ENCODE peak calls at places on chromosomes 6 and 20, in four cellular contexts. O is GM12878, W is A549, L is HepG2. G is an unnamed sample.

GRCh38 chr6:161915456-161915964 is 641.6 kb upstream of the AGPAT4 start:
- DNase-seq in O (no peak), W (no peak), L (no peak), G (no peak)

GRCh38 chr6:19934996-19935591 is 97.9 kb downstream of the ID4 start:
- DNase-seq in O (no peak), W (no peak), L (no peak), G (no peak)

GRCh38 chr6:14499804-14500203 is 382.2 kb downstream of the CD83 start:
- DNase-seq in O (no peak), W (no peak), L (no peak), G (no peak)

GRCh38 chr6:137764464-137764863 is 102.6 kb upstream of the TNFAIP3 start:
- DNase-seq in O (no peak), W (no peak), L (no peak), G (no peak)

GRCh38 chr20:38931984-38932383 is 5.8 kb downstream of the FAM83D start:
- DNase-seq in O (no peak), W (no peak), L (no peak), G (no peak)

GRCh38 chr6:134584809-134585528 is 267.1 kb upstream of the SGK1 start:
- DNase-seq in O (no peak), W (no peak), L (no peak), G (no peak)

GRCh38 chr6:70520575-70520974 is 46.2 kb upstream of the SDHAF4 start:
- DNase-seq in O (no peak), W (peak), L (peak), G (peak)

GRCh38 chr20:49595811-49596545 is 28.0 kb upstream of the PTGIS start:
- DNase-seq in O (no peak), W (no peak), L (no peak), G (no peak)

GRCh38 chr20:46699651-46700359 is 9.6 kb upstream of the SLC2A10 start:
- DNase-seq in O (no peak), W (no peak), L (peak), G (no peak)

GRCh38 chr20:703426-703825 is 27.8 kb upstream of the SCRT2 start:
- DNase-seq in O (no peak), W (no peak), L (no peak), G (no peak)

GRCh38 chr20:53597085-53597482 is 3.4 kb upstream of the ZNF217 start:
- DNase-seq in O (no peak), W (no peak), L (peak), G (no peak)

GRCh38 chr20:25457886-25458680 is 50.6 kb downstream of the GINS1 start:
- DNase-seq in O (no peak), W (no peak), L (no peak), G (no peak)

GRCh38 chr20:33281550-33282146 is 1.4 kb upstream of the BPIFB1 start:
- DNase-seq in O (no peak), W (no peak), L (no peak), G (no peak)

GRCh38 chr6:156407334-156407733 is 369.8 kb upstream of the ARID1B start:
- DNase-seq in O (no peak), W (no peak), L (no peak), G (no peak)

GRCh38 chr6:16619777-16620176 is 141.5 kb downstream of the ATXN1 start:
- DNase-seq in O (no peak), W (no peak), L (no peak), G (no peak)

GRCh38 chr6:56475736-56476457 is 166.8 kb downstream of the DST start:
- DNase-seq in O (no peak), W (no peak), L (peak), G (peak)

GRCh38 chr6:37550436-37550835 is 50.7 kb upstream of the CCDC167 start:
- DNase-seq in O (no peak), W (no peak), L (no peak), G (no peak)

GRCh38 chr6:48912503-48912902 is 550.5 kb downstream of the MMUT start:
- DNase-seq in O (no peak), W (no peak), L (no peak), G (no peak)

DNA sequence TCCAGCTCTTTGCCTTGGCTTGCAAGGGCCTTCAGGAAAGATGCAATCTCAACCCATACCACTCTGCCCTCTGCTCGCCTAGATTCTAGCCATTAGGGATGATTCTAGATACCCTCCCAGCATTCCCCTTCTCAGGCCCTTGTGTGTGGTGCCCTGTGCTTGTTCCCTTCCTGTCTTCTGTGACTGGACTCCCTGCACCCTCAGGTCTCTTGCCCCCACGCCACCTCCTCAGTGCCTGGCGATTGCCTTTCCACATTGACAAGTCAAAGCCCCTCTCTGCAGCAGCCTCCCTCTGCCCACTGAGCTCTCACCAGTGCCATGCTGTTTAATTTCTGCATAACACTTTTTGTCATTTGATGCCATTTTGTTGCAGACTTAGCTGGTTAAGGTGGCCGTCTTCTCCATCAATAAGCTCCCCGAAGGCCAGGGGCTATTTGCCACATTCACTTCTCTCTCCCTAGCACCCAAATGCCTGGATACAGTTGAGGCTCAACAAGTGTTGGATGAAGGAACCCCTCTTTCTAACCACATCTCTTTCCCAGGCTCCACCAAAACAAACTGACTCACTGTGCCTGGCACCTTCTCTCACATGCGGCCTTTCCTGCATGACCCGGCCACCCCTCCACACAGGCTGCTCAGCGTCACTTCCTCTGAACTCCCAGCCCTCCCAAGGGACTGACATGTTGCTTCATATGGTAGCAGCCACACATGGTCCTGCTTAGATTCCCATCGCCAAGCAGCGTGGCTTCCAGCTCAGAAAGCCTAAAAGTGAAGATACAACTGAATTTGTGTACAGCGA is 4.6 kb upstream of the TXNDC5 start:
- DNase-seq in O (no peak), W (no peak), L (no peak), G (no peak)
- TF ChIP-seq PBX3 in O (no peak), W (no peak), L (no peak), G (no peak)

GRCh38 chr6:128350416-128351254 is 169.8 kb downstream of the PTPRK start:
- DNase-seq in O (no peak), W (peak), L (peak), G (no peak)
- TF ChIP-seq PBX3 in O (no peak), W (no peak), L (no peak), G (peak)

GRCh38 chr20:17944854-17945474 is 23.6 kb downstream of the SNX5 start:
- DNase-seq in O (no peak), W (no peak), L (no peak), G (no peak)

GRCh38 chr20:17948442-17948841 is 20.2 kb downstream of the SNX5 start:
- DNase-seq in O (no peak), W (no peak), L (no peak), G (no peak)

GRCh38 chr20:17947474-17947815 is 21.1 kb downstream of the SNX5 start:
- DNase-seq in O (no peak), W (no peak), L (no peak), G (no peak)

GRCh38 chr20:17946040-17946439 is 22.6 kb downstream of the SNX5 start:
- DNase-seq in O (no peak), W (no peak), L (no peak), G (no peak)

DNA sequence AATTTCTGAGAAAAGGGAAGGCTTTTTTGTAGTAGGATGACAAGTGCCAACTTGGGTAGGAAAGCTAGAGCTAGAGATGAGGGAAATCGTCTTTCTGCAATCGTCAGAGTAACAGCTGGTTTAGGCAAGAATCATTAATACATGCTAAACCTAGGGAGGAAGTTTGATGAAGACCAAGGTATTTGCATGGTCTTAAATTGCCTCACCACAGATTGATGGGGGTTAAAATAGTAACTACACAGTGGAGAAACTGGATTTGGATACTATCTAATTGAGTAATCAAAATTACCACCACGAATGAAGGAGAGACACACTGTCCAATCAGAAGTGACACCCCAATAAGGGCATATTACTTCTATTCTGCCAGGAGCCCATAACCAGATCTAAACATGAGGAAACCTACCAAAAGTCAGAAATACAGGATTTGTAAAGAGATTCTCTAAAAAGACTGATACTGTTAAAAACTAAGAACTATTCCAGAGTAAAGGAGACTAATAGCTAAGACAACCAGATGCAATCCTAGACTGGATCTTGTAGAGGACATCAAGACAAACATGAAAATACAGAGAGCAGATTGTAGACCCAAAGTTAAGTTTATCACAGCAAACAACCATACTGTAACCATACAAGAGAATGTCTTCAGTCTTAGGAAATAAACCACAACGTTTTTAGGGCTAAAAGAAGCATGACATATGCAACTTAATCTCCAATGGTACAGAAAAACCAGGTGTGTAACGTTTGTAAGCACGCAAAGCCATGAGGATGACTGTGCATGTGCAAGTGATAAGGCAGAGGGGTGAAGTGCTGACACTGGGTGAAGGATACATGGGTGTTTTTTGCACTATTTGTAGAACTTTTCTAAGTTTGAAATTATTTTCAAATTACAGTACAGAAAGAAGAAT is 21.8 kb downstream of the SNX5 start:
- DNase-seq in O (no peak), W (no peak), L (no peak), G (no peak)
- TF ChIP-seq PBX3 in O (no peak), W (no peak), L (no peak), G (no peak)

DNA sequence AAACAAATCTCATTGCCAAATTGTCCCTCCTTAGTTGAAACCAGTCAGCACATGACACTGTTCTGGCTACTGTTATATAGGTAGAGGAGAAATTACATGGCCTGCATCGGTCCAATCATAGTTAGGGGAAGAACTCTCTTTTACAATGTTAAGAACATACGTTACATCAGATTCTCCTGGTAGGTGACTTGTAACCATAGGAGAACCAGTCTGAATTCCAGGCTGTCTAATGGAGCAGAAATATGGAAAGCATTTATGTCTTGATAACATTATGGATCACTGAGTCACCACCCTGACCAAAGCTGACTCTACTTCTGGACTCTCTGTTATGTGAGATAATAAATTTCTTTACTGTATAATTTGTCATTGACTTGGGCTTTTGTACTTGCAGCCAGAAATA is 40.9 kb downstream of the HTR1E start:
- DNase-seq in O (no peak), W (no peak), L (no peak), G (no peak)
- TF ChIP-seq PBX3 in O (no peak), W (no peak), L (no peak), G (no peak)

G was measured in SK-N-SH.